ENCODE peak calls at places on chromosomes 4 and X, in nine cellular contexts. C, T, U, I, B, K, X, H and W are unnamed samples.
A peak's percentile ranks its signal among the peaks of the same experiment; 100 is the strongest.

GRCh38 chr4:159252491-159252890 is 149.6 kb downstream of the RAPGEF2 start:
- DNase-seq in C (no peak), T (no peak), U (no peak), I (peak; percentile 68), B (no peak), K (no peak), X (no peak), H (no peak), W (no peak)

GRCh38 chr4:76200771-76201224 is 12.8 kb downstream of the SCARB2 start:
- DNase-seq in C (peak; percentile 52), T (no peak), U (no peak), I (no peak), B (no peak), K (peak; percentile 78), X (no peak), H (peak; percentile 71), W (peak; percentile 80)

GRCh38 chr4:48126621-48127020 is 7.4 kb downstream of the TXK start:
- DNase-seq in C (no peak), T (no peak), U (no peak), I (no peak), B (no peak), K (no peak), X (no peak), H (no peak), W (no peak)

GRCh38 chr4:10015140-10015753 is 6.0 kb downstream of the SLC2A9 start:
- DNase-seq in C (no peak), T (peak; percentile 38), U (peak; percentile 36), I (peak; percentile 76), B (peak; percentile 29), K (peak; percentile 67), X (peak; percentile 39), H (no peak), W (no peak)

GRCh38 chr4:99614491-99614890 is 39.9 kb downstream of the MTTP start:
- DNase-seq in C (no peak), T (no peak), U (no peak), I (no peak), B (no peak), K (no peak), X (no peak), H (no peak), W (no peak)

GRCh38 chrX:12955882-12956703 is 18.8 kb upstream of the TMSB4X start:
- DNase-seq in C (peak; percentile 81), T (peak; percentile 82), U (peak; percentile 88), I (peak; percentile 80), B (peak; percentile 59), K (no peak), X (no peak), H (peak; percentile 56), W (peak; percentile 41)

GRCh38 chrX:63918611-63919010 is 133.6 kb upstream of the ARHGEF9 start:
- DNase-seq in C (no peak), T (peak; percentile 56), U (peak; percentile 0), I (no peak), B (no peak), K (no peak), X (no peak), H (no peak), W (no peak)

GRCh38 chrX:140766024-140766611 is 56.6 kb downstream of the LINC00632 start:
- DNase-seq in C (no peak), T (peak; percentile 52), U (peak; percentile 40), I (peak; percentile 72), B (no peak), K (no peak), X (peak; percentile 15), H (peak; percentile 33), W (peak; percentile 8)

GRCh38 chr4:1022739-1023066 is 11.3 kb downstream of the FGFRL1 start:
- DNase-seq in C (no peak), T (no peak), U (no peak), I (no peak), B (no peak), K (no peak), X (no peak), H (no peak), W (peak; percentile 59)

GRCh38 chr4:36285784-36286480 is 4.5 kb downstream of the DTHD1 start:
- DNase-seq in C (no peak), T (no peak), U (no peak), I (no peak), B (no peak), K (no peak), X (no peak), H (no peak), W (no peak)

GRCh38 chr4:6333301-6334202 is 63.9 kb downstream of the WFS1 start:
- DNase-seq in C (no peak), T (no peak), U (peak; percentile 39), I (peak; percentile 10), B (no peak), K (no peak), X (no peak), H (no peak), W (no peak)

GRCh38 chrX:151153086-151153485 is 23.3 kb upstream of the GPR50 start:
- DNase-seq in C (no peak), T (peak; percentile 12), U (no peak), I (peak; percentile 3), B (no peak), K (no peak), X (no peak), H (no peak), W (no peak)

GRCh38 chr4:65023877-65024670 is 614.8 kb upstream of the TECRL start:
- DNase-seq in C (no peak), T (no peak), U (no peak), I (no peak), B (no peak), K (no peak), X (no peak), H (no peak), W (no peak)

GRCh38 chrX:108285918-108286317 is 152.3 kb downstream of the COL4A6 start:
- DNase-seq in C (no peak), T (no peak), U (no peak), I (no peak), B (no peak), K (no peak), X (no peak), H (no peak), W (no peak)

GRCh38 chrX:155028749-155029360 is 2.2 kb downstream of the FUNDC2 start:
- DNase-seq in C (no peak), T (peak; percentile 44), U (no peak), I (peak; percentile 72), B (no peak), K (no peak), X (no peak), H (no peak), W (no peak)

GRCh38 chrX:11319689-11320302 is 26.6 kb downstream of the AMELX start:
- DNase-seq in C (no peak), T (no peak), U (no peak), I (no peak), B (no peak), K (no peak), X (no peak), H (no peak), W (no peak)

GRCh38 chr4:186787536-186787935 is 63.9 kb upstream of the FAT1 start:
- DNase-seq in C (no peak), T (no peak), U (no peak), I (no peak), B (no peak), K (no peak), X (no peak), H (no peak), W (no peak)
- TF ChIP-seq CTCF in C (no peak), T (no peak), U (no peak), I (no peak), B (no peak), K (no peak), X (no peak), H (no peak), W (no peak)

GRCh38 chr4:185510803-185511202 is 24.5 kb downstream of the PDLIM3 start:
- DNase-seq in C (no peak), T (no peak), U (no peak), I (no peak), B (no peak), K (no peak), X (no peak), H (no peak), W (no peak)

GRCh38 chr4:185504098-185505047 is 30.9 kb downstream of the PDLIM3 start:
- DNase-seq in C (peak; percentile 43), T (no peak), U (no peak), I (peak; percentile 83), B (peak; percentile 83), K (peak; percentile 78), X (peak; percentile 75), H (peak; percentile 83), W (peak; percentile 90)

GRCh38 chr4:185512516-185512915 is 22.8 kb downstream of the PDLIM3 start:
- DNase-seq in C (no peak), T (peak; percentile 17), U (no peak), I (peak; percentile 45), B (no peak), K (no peak), X (no peak), H (no peak), W (no peak)

GRCh38 chr4:185506422-185506821 is 28.9 kb downstream of the PDLIM3 start:
- DNase-seq in C (no peak), T (no peak), U (no peak), I (no peak), B (no peak), K (no peak), X (no peak), H (no peak), W (no peak)

GRCh38 chr4:185508162-185508561 is 27.1 kb downstream of the PDLIM3 start:
- DNase-seq in C (no peak), T (no peak), U (no peak), I (no peak), B (no peak), K (no peak), X (no peak), H (no peak), W (no peak)
- TF ChIP-seq CTCF in C (no peak), T (no peak), U (no peak), I (no peak), B (no peak), K (no peak), X (no peak), H (no peak), W (no peak)

DNA sequence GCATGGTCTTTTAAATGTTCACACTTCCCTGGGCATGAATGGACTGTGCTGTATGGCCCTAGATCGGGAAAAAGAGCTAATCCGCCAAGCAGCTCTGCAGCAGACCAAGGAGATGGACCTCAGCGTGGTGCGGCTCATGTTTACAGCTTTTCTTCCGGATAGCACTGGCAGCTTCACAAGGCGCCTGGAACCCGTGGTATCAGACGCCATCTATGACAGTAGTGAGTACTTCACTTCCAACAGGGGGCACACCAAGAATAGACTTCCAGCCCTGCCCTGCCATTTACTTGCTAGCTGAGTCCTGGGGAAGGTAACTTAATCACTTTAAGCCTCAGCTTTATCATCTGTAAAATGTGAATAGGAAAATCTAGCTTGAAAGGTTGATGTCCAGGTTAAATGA is 77.7 kb downstream of the NFKB1 start:
- DNase-seq in C (no peak), T (no peak), U (no peak), I (peak; percentile 20), B (no peak), K (no peak), X (no peak), H (no peak), W (no peak)
- TF ChIP-seq CTCF in C (no peak), T (peak; percentile 2), U (peak; percentile 28), I (no peak), B (no peak), K (no peak), X (no peak), H (no peak), W (no peak)

DNA sequence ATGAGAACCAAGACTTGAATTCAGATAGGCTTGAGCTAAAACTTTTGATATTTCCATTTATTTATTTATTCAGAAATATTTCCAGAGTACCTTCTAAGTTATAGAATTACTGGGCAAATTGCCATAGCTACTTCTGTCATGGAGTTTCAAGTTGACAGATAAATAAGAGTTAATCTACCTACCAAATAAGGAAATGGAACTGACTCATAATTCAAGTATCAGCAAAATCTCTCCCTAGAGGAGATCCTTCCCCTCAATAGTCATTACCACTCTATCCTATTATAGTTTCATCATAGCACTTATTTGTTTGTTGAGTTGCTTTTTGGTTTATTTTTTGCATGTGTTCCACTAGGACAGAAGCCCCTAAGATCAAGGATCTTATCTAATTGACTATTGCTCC is 48.8 kb upstream of the CCSER1 start:
- DNase-seq in C (no peak), T (no peak), U (no peak), I (no peak), B (no peak), K (no peak), X (no peak), H (no peak), W (no peak)
- TF ChIP-seq CTCF in C (no peak), T (no peak), U (no peak), I (no peak), B (no peak), K (no peak), X (no peak), H (no peak), W (no peak)